ENCODE peak calls at places on chromosomes 3 and 15, in five cellular contexts. One of them, this sample, is unnamed.
A peak's percentile ranks its signal among the peaks of the same experiment; 100 is the strongest.

GRCh38 chr15:34514251-34514760 is 69.1 kb downstream of the GOLGA8B start:
- DNase-seq in colonic mucosa: no peak
- DNase-seq in nephron progenitor cell: peak; percentile 67
- DNase-seq in GM12865: peak; percentile 23
- DNase-seq in astrocyte: no peak
- DNase-seq in this sample: peak; percentile 15

GRCh38 chr15:39251413-39252197 is 329.3 kb upstream of the THBS1 start:
- DNase-seq in colonic mucosa: no peak
- DNase-seq in nephron progenitor cell: no peak
- DNase-seq in GM12865: peak; percentile 59
- DNase-seq in astrocyte: peak; percentile 72
- DNase-seq in this sample: peak; percentile 81

GRCh38 chr3:46858996-46859710 is 4.1 kb downstream of the MYL3 start:
- DNase-seq in colonic mucosa: no peak
- DNase-seq in nephron progenitor cell: peak; percentile 18
- DNase-seq in GM12865: no peak
- DNase-seq in astrocyte: no peak
- DNase-seq in this sample: no peak

GRCh38 chr3:21435871-21436270 is 315.1 kb downstream of the ZNF385D start:
- DNase-seq in colonic mucosa: no peak
- DNase-seq in nephron progenitor cell: no peak
- DNase-seq in GM12865: no peak
- DNase-seq in astrocyte: peak; percentile 99
- DNase-seq in this sample: peak; percentile 94

GRCh38 chr3:39148116-39149058 is 5.0 kb downstream of the CSRNP1 start:
- DNase-seq in colonic mucosa: no peak
- DNase-seq in nephron progenitor cell: no peak
- DNase-seq in GM12865: peak; percentile 89
- DNase-seq in astrocyte: peak; percentile 44
- DNase-seq in this sample: peak; percentile 33

GRCh38 chr15:58019503-58020376 is 45.8 kb downstream of the ALDH1A2 start:
- DNase-seq in colonic mucosa: no peak
- DNase-seq in nephron progenitor cell: no peak
- DNase-seq in GM12865: no peak
- DNase-seq in astrocyte: peak; percentile 32
- DNase-seq in this sample: peak; percentile 16

GRCh38 chr15:94105760-94106159 is 125.6 kb upstream of the MCTP2 start:
- DNase-seq in colonic mucosa: no peak
- DNase-seq in nephron progenitor cell: no peak
- DNase-seq in GM12865: no peak
- DNase-seq in astrocyte: peak; percentile 22
- DNase-seq in this sample: no peak

GRCh38 chr15:55741592-55742497 is 1.1 kb downstream of the PRTG start:
- DNase-seq in colonic mucosa: peak; percentile 29
- DNase-seq in nephron progenitor cell: peak; percentile 50
- DNase-seq in GM12865: peak; percentile 15
- DNase-seq in astrocyte: no peak
- DNase-seq in this sample: no peak

GRCh38 chr3:173556546-173556945 is 159.0 kb downstream of the NLGN1 start:
- DNase-seq in colonic mucosa: no peak
- DNase-seq in nephron progenitor cell: no peak
- DNase-seq in GM12865: no peak
- DNase-seq in astrocyte: no peak
- DNase-seq in this sample: no peak

GRCh38 chr3:155995525-155996370 is 124.6 kb upstream of the KCNAB1 start:
- DNase-seq in colonic mucosa: no peak
- DNase-seq in nephron progenitor cell: no peak
- DNase-seq in GM12865: peak; percentile 33
- DNase-seq in astrocyte: peak; percentile 45
- DNase-seq in this sample: peak; percentile 61

DNA sequence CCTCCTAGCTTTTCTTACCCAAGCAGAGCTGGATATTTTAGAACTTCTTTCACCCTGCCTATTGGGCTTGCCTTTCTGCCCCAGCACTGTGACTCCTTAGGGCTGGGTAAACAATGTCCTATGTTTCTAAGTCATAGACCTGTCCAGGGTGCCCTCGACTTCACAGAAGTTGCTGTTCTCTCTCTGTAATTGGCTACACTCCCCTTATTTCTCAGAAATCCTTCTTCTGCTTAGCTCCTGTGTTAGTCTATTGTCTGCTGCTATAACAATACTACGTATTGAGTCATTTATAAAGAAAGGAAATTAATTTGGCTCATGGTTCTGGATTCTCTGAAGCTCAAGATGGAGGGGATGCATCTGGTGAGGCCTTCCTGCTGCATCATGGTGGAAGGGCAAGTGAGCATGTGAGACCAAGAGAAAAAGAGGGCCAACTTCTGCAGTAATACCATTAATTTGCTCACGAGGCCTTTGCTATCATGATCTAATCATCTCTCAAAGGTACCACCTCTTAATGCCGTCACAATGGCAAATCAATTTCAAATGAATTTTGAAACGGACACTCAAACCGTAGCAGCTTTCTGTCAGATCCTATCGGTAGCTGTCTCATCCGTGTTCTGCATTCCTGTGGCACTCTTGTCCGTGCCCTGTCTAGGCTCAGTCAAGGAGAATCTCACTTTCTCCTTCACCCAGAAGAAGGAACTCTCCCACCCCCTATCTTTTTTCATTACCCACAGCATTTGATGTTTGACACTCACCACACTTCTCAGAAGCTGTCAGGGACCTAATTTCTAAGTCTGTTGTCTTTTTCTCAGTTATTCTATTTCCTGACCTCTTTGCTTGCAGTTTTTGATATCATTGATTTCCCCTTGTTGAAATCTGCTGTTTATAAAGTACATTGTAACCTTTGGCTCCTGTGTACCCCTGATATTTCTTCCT is 22.3 kb upstream of the GPR171 start:
- DNase-seq in colonic mucosa: no peak
- DNase-seq in nephron progenitor cell: no peak
- DNase-seq in GM12865: no peak
- DNase-seq in astrocyte: no peak
- DNase-seq in this sample: no peak
- TF ChIP-seq CTCF in colonic mucosa: no peak
- TF ChIP-seq CTCF in nephron progenitor cell: no peak
- TF ChIP-seq CTCF in GM12865: no peak
- TF ChIP-seq CTCF in astrocyte: no peak
- TF ChIP-seq CTCF in this sample: no peak

DNA sequence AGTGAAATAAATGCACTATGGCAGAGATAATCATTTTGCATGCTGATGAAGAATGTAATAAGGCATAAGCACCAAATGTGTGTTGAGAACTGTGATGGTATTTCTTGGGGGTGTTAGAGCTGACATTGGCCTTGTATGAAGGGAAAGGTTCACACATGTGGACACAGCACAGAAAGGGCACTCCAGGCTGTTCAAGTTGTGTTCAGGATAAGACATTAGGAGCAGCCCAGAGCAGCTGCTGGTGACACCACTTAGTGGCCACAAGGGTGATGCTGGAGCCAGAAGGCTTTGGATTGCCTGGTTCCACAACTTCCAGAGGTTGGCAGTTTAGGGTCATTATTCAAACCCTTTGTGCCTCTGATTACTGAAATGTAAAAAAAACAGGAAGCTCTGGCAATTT is 155.4 kb downstream of the GOLGA6L6 start:
- DNase-seq in colonic mucosa: no peak
- DNase-seq in nephron progenitor cell: no peak
- DNase-seq in GM12865: no peak
- DNase-seq in astrocyte: no peak
- DNase-seq in this sample: no peak
- TF ChIP-seq CTCF in colonic mucosa: no peak
- TF ChIP-seq CTCF in nephron progenitor cell: no peak
- TF ChIP-seq CTCF in GM12865: no peak
- TF ChIP-seq CTCF in astrocyte: no peak
- TF ChIP-seq CTCF in this sample: no peak

GRCh38 chr15:43215961-43216360 is 4.9 kb downstream of the EPB42 start:
- DNase-seq in colonic mucosa: no peak
- DNase-seq in nephron progenitor cell: no peak
- DNase-seq in GM12865: no peak
- DNase-seq in astrocyte: no peak
- DNase-seq in this sample: peak; percentile 10

GRCh38 chr15:43214592-43215295 is 6.1 kb downstream of the EPB42 start:
- DNase-seq in colonic mucosa: no peak
- DNase-seq in nephron progenitor cell: no peak
- DNase-seq in GM12865: no peak
- DNase-seq in astrocyte: no peak
- DNase-seq in this sample: no peak

GRCh38 chr15:43220991-43221403 is at the start of gene EPB42:
- DNase-seq in colonic mucosa: no peak
- DNase-seq in nephron progenitor cell: no peak
- DNase-seq in GM12865: no peak
- DNase-seq in astrocyte: no peak
- DNase-seq in this sample: no peak

GRCh38 chr15:43219929-43220886 is 610 bp downstream of the EPB42 start:
- DNase-seq in colonic mucosa: no peak
- DNase-seq in nephron progenitor cell: no peak
- DNase-seq in GM12865: no peak
- DNase-seq in astrocyte: no peak
- DNase-seq in this sample: no peak

DNA sequence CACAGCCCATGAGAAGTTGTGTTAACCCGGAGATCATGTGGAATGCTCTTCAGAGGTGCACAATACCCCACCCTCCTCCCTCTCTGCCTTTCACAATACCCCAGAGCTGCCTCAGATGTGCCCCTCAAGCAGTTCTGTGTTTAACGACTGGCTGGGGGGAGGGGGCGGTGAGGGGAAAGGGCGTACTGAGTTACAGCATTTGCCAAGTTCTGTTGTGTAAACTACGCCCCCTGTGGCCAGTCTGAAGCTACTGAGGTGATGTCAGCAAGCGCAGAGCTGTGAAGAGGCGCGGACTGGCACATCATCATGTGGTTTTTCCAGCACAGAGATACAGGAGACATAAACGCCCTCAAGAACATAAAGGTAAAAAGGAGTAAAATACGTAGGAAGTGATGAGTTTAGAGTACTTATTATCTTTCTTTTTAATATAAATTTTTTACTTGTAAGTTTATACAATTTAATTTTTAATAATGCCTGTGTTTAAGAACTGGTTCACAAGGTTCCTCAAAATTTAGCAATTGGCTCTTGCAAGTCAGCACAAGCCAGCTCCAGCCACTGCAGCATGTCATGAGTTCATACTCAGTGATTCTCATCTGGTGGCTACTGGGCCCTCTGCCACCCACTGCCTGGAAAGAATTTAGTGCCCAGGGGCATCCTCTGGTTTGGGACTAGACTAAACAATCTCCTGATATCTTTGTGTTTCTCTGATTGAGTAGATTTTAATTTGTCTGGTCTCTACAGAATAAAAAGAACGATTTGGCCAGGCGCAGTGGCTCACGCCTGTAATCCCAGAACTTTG is 1.7 kb downstream of the EPB42 start:
- DNase-seq in colonic mucosa: no peak
- DNase-seq in nephron progenitor cell: peak; percentile 52
- DNase-seq in GM12865: peak; percentile 21
- DNase-seq in astrocyte: no peak
- DNase-seq in this sample: peak; percentile 40
- TF ChIP-seq CTCF in colonic mucosa: no peak
- TF ChIP-seq CTCF in nephron progenitor cell: peak; percentile 39
- TF ChIP-seq CTCF in GM12865: peak; percentile 26
- TF ChIP-seq CTCF in astrocyte: peak; percentile 16
- TF ChIP-seq CTCF in this sample: peak; percentile 33

DNA sequence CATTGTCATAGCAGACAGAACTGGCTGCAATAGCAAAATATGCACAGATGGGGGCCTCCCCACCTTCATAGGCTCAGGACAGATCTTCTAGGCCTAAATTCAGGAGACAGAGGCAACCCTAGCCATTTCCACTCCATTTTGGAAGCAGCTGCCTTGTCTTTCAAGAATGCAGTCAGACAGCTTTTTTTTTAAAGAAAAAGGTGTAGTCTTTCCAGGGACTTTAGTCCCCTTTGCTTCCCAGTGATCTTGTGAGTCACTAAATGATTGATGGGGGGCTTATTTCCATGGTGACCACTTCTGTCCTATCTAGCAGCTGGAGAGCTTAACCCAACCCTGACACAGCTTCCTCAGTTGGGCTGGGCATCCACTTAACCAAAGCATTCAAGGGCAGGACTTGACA is 165.9 kb downstream of the TPRG1 start:
- DNase-seq in colonic mucosa: no peak
- DNase-seq in nephron progenitor cell: no peak
- DNase-seq in GM12865: no peak
- DNase-seq in astrocyte: no peak
- DNase-seq in this sample: no peak
- TF ChIP-seq CTCF in colonic mucosa: no peak
- TF ChIP-seq CTCF in nephron progenitor cell: no peak
- TF ChIP-seq CTCF in GM12865: no peak
- TF ChIP-seq CTCF in astrocyte: no peak
- TF ChIP-seq CTCF in this sample: no peak

DNA sequence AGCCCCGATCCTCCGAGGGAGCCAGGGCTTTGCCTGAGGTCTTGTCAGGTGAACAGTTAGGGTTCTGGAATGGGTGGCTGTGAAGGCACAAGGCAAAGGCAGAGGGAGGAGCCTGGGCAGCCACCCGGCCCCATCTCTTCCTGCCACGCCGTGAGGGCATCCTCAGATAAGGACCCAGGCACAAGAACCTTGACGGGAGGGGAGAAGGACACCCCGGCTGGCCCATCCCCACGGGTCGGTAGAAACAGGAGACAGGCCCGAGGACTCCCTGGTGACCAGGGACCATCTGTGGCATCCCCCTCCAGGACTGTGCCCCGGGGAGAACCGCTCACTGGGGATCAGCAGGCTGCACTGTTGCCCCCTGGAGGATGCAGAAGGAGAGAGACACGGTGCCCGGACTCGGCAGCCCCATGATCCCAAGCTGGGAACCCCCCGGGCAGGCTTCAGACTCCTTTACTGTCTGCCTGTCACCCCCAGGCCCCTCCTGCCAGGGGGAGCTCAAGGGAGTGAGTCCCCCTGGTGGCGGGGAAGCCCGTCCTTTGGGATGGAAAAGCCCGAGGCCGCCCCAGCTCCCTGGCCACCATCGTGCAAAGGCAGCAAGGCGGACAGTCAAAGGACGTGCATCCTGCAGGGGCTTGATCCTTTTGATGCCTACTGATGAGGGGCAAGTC is 12.3 kb upstream of the PCSK6 start:
- DNase-seq in colonic mucosa: no peak
- DNase-seq in nephron progenitor cell: peak; percentile 64
- DNase-seq in GM12865: peak; percentile 42
- DNase-seq in astrocyte: no peak
- DNase-seq in this sample: peak; percentile 22
- TF ChIP-seq CTCF in colonic mucosa: no peak
- TF ChIP-seq CTCF in nephron progenitor cell: peak; percentile 62
- TF ChIP-seq CTCF in GM12865: peak; percentile 51
- TF ChIP-seq CTCF in astrocyte: peak; percentile 23
- TF ChIP-seq CTCF in this sample: peak; percentile 69

This sample was measured in AG10803.